ENCODE peak calls at places on chromosomes 3 and 15, in four cellular contexts. Y is foreskin fibroblast, Q is BJ, M is right cardiac atrium. E is an unnamed sample.

GRCh38 chr3:126439968-126440708 is 35.6 kb downstream of the ZXDC start:
- DNase-seq in M (no peak), Y (no peak), Q (no peak), E (no peak)

GRCh38 chr15:76393614-76394013 is 57.0 kb downstream of the ISL2 start:
- DNase-seq in Y (no peak), M (peak; percentile 14), Q (no peak), E (no peak)

GRCh38 chr15:90358124-90359033 is 6.3 kb downstream of the ZNF774 start:
- DNase-seq in Y (peak; percentile 75), Q (no peak), M (no peak), E (no peak)

GRCh38 chr3:57230006-57230405 is 2.5 kb downstream of the APPL1 start:
- DNase-seq in Y (no peak), Q (no peak), M (no peak), E (no peak)

GRCh38 chr3:17401912-17402311 is 340.5 kb downstream of the TBC1D5 start:
- DNase-seq in M (no peak), Q (no peak), Y (no peak), E (no peak)

GRCh38 chr3:89049119-89049518 is 58.3 kb upstream of the EPHA3 start:
- DNase-seq in Y (peak; percentile 24), M (no peak), Q (no peak), E (no peak)

GRCh38 chr15:68205949-68206539 is 912 bp upstream of the CALML4 start:
- DNase-seq in Q (no peak), M (peak; percentile 72), Y (no peak), E (peak; percentile 65)

GRCh38 chr15:70409388-70409787 is 311.7 kb upstream of the TLE3 start:
- DNase-seq in Q (no peak), M (no peak), Y (no peak), E (no peak)

GRCh38 chr3:48899298-48899697 is 616 bp upstream of the SLC25A20 start:
- DNase-seq in M (no peak), Y (peak; percentile 5), Q (no peak), E (no peak)

GRCh38 chr3:87413821-87414220 is 137.4 kb upstream of the POU1F1 start:
- DNase-seq in Y (no peak), M (no peak), Q (no peak), E (no peak)

GRCh38 chr3:68878322-68878721 is 54.0 kb downstream of the TAFA4 start:
- DNase-seq in Y (peak; percentile 38), M (no peak), Q (no peak), E (no peak)

GRCh38 chr3:168647582-168647981 is 551.9 kb upstream of the GOLIM4 start:
- DNase-seq in M (no peak), Y (peak; percentile 14), Q (no peak), E (no peak)

GRCh38 chr15:90004671-90005070 is 3.5 kb downstream of the ZNF710 start:
- DNase-seq in Q (peak; percentile 88), M (peak; percentile 46), Y (peak; percentile 97), E (peak; percentile 49)

GRCh38 chr3:77041156-77041696 is 1.3 kb downstream of the ROBO2 start:
- DNase-seq in Q (no peak), Y (peak; percentile 13), M (no peak), E (no peak)

GRCh38 chr3:95705786-95706418 is 1108.5 kb upstream of the EPHA6 start:
- DNase-seq in Y (no peak), Q (no peak), M (no peak), E (no peak)

GRCh38 chr3:177647876-177648275 is 450.6 kb upstream of the TBL1XR1 start:
- DNase-seq in Q (no peak), M (no peak), Y (no peak), E (no peak)

GRCh38 chr3:129121792-129122696 is at the start of gene RAB43:
- DNase-seq in M (peak; percentile 89), Q (no peak), Y (peak; percentile 92), E (peak; percentile 89)

GRCh38 chr15:67973846-67974245 is 80.3 kb upstream of the PIAS1 start:
- DNase-seq in Q (no peak), M (no peak), Y (no peak), E (no peak)

GRCh38 chr3:81581966-81582599 is 179.4 kb downstream of the GBE1 start:
- DNase-seq in Q (no peak), M (no peak), Y (peak; percentile 56), E (no peak)

GRCh38 chr3:128727996-128728395 is 2.0 kb downstream of the RAB7A start:
- DNase-seq in Y (peak; percentile 21), Q (no peak), M (no peak), E (no peak)

GRCh38 chr15:69665641-69666091 is 213.0 kb downstream of the RPLP1 start:
- DNase-seq in M (peak; percentile 30), Y (no peak), Q (no peak), E (no peak)

GRCh38 chr3:101266566-101266965 is 53.8 kb downstream of the IMPG2 start:
- DNase-seq in Y (no peak), M (no peak), Q (no peak), E (no peak)

GRCh38 chr3:179432021-179432420 is 19.2 kb downstream of the GNB4 start:
- DNase-seq in M (no peak), Y (no peak), Q (no peak), E (no peak)

GRCh38 chr3:123419850-123420292 is 29.0 kb downstream of the ADCY5 start:
- DNase-seq in Q (no peak), M (peak; percentile 77), Y (no peak), E (no peak)

DNA sequence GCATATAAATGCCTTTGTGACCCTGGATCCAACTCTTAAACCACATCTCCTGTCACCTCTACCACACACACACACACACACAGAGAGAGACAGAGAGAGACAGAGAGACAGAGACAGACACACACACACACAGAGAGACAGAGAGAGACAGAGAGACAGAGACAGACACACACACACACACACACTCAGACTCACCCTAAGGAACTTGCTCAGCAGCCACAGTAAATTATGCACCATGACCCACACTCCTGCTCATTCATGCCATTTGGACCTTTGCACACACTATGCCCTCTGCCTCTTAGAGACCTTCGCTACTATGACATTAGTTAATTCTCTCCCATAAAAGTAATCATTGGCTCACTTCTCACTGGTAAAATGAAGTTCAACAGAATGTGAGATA is 275.7 kb downstream of the ADAMTSL3 start:
- DNase-seq in M (no peak), Q (no peak), Y (no peak), E (no peak)
- H3K4me3 ChIP-seq in M (no peak overlapping the region), Q (no peak overlapping the region), Y (no peak overlapping the region), E (no peak overlapping the region)

GRCh38 chr3:195889843-195890407 is 18.4 kb downstream of the TNK2 start:
- DNase-seq in Q (no peak), M (no peak), Y (no peak), E (no peak)
- H3K4me3 ChIP-seq in Q (no peak overlapping the region), M (no peak overlapping the region), Y (no peak overlapping the region), E (no peak overlapping the region)

GRCh38 chr3:114760679-114761078 is 386.4 kb downstream of the ZBTB20 start:
- DNase-seq in M (no peak), Y (no peak), Q (no peak), E (no peak)

GRCh38 chr3:114758828-114759709 is 388.0 kb downstream of the ZBTB20 start:
- DNase-seq in Q (no peak), M (no peak), Y (peak; percentile 92), E (no peak)

GRCh38 chr3:114762144-114762543 is 384.9 kb downstream of the ZBTB20 start:
- DNase-seq in M (no peak), Y (no peak), Q (no peak), E (no peak)

GRCh38 chr3:114756506-114757279 is 390.4 kb downstream of the ZBTB20 start:
- DNase-seq in Q (peak; percentile 63), M (no peak), Y (peak; percentile 88), E (no peak)
- H3K4me3 ChIP-seq in Q (no peak overlapping the region), M (no peak overlapping the region), Y (no peak overlapping the region), E (no peak overlapping the region)

DNA sequence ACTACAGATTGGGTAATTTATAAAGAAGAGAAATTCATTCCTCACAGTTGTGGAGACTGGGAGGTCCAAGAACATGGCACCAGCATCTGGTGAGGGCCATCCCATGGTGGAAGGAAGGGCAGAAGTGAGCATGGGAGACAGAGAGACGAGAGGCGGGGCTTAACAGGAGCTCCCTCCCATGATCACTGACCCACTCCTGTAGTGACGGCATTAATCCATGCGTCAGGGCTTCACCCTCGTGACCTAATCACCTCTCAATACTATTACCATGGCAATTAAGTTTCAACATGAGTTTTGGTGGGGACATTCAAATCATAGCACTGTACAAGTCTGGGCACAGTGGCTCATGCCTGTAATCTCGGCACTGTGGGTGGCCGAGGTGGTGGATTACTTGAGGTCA is 17.1 kb downstream of the RPL32 start:
- DNase-seq in M (no peak), Y (no peak), Q (no peak), E (no peak)
- H3K4me3 ChIP-seq in M (no peak overlapping the region), Y (no peak overlapping the region), Q (no peak overlapping the region), E (no peak overlapping the region)

GRCh38 chr3:10116928-10117327 is 1.5 kb downstream of the BRK1 start:
- DNase-seq in M (no peak), Y (no peak), Q (no peak), E (no peak)
- H3K4me3 ChIP-seq in M (no peak overlapping the region), Y (peak overlapping the region; percentile 97), Q (no peak overlapping the region), E (no peak overlapping the region)

DNA sequence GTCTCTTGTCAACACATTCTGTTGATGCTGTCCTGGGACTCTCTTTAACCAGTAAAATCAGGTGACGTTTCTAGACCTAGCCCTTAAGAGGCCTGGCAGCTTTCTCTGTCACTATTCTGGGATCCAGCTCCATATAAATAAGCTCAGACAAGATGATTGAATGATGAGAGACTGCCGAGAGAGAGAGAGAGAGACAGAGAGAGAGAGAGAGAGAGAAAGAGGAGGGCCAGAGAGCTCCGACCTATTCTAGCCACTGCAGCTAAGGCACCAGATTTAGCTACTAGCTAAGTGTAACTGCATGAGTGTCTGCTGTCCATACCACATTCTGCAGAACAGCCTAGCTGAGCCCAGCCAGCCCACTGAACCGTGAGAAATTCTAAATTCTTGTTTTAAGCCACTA is 36.1 kb upstream of the CTXND1 start:
- DNase-seq in M (no peak), Y (no peak), Q (no peak), E (no peak)
- H3K4me3 ChIP-seq in M (no peak overlapping the region), Y (no peak overlapping the region), Q (no peak overlapping the region), E (no peak overlapping the region)

DNA sequence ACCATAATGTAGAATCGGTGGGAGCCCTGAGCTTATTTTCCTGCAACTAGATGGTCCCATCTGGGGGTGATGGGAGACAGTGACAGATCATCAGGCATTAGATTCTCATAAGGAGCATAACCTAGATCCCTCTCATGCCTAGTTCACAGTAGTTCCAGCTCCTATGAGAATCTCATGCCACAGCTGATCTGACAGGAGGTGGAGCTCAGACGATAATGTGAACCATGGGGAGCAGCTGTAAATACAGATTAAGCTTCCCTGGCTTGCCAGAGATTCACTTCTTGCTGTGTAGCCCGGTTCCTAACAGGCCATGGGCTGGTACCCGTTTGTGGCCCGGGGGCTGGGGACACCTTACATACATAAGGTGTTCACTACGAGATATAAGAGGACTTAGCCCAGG is 67.5 kb upstream of the LRRFIP2 start:
- DNase-seq in Q (no peak), M (no peak), Y (peak; percentile 27), E (no peak)
- H3K4me3 ChIP-seq in Q (no peak overlapping the region), M (no peak overlapping the region), Y (no peak overlapping the region), E (no peak overlapping the region)

E was measured in lung.